ENCODE peak calls at places on chromosomes 11 and 22, in four cellular contexts. T, J, W and I are unnamed samples. For H3K36me3, the result is how much of the 10 kb centered on the place peaks cover.

GRCh38 chr11:123251656-123252344 is 56.8 kb upstream of the CLMP start:
- DNase-seq in W (no peak), T (peak), J (peak), I (peak)

GRCh38 chr11:1882265-1883238 is 9.1 kb downstream of the PRR33 start:
- DNase-seq in J (peak), W (peak), T (peak), I (peak)

GRCh38 chr11:62980133-62980760 is 4.5 kb downstream of the SLC22A6 start:
- DNase-seq in J (no peak), T (no peak), W (no peak), I (no peak)

GRCh38 chr11:68669301-68670090 is 14.8 kb upstream of the GAL start:
- DNase-seq in T (no peak), J (no peak), W (no peak), I (peak)

GRCh38 chr11:87097582-87097981 is 59.8 kb downstream of the TMEM135 start:
- DNase-seq in W (no peak), J (peak), T (peak), I (no peak)

GRCh38 chr11:17257200-17257599 is 19.3 kb upstream of the NUCB2 start:
- DNase-seq in J (no peak), T (no peak), W (no peak), I (no peak)

GRCh38 chr11:119085523-119085878 is 820 bp downstream of the HMBS start:
- DNase-seq in T (peak), W (no peak), J (no peak), I (no peak)

GRCh38 chr11:47916361-47916841 is 64.0 kb upstream of the PTPRJ start:
- DNase-seq in W (no peak), J (peak), T (no peak), I (no peak)

GRCh38 chr11:3971756-3972404 is 116.4 kb downstream of the STIM1 start:
- DNase-seq in J (no peak), W (no peak), T (no peak), I (no peak)

GRCh38 chr11:118086913-118087768 is at the start of gene SMIM35:
- DNase-seq in T (no peak), W (no peak), J (peak), I (no peak)

GRCh38 chr11:61827573-61828378 is at the start of gene FADS2:
- DNase-seq in W (peak), J (peak), T (peak), I (peak)

DNA sequence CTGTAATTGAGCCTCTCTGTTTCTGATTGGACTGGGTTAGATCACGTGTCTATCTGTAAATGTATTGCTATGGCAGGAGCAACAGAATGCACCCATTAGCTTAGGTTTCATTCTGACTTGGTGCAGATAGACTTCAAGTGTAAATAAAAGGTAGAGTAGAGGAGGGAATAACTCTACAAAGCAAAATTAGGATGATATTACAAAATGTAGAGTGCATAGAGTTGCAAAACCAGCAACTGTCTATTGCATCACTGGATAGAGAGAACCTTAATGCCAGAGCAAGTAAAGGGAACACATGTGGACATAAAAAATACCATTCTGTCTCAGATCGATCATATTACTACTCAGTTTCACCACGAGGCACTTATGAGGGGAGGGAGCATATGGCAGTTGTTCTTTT is 22.0 kb upstream of the CAT start:
- DNase-seq in T (no peak), J (no peak), W (no peak), I (no peak)
- H3K36me3 ChIP-seq in T (under half), J (under half), W (under half), I (under half)

DNA sequence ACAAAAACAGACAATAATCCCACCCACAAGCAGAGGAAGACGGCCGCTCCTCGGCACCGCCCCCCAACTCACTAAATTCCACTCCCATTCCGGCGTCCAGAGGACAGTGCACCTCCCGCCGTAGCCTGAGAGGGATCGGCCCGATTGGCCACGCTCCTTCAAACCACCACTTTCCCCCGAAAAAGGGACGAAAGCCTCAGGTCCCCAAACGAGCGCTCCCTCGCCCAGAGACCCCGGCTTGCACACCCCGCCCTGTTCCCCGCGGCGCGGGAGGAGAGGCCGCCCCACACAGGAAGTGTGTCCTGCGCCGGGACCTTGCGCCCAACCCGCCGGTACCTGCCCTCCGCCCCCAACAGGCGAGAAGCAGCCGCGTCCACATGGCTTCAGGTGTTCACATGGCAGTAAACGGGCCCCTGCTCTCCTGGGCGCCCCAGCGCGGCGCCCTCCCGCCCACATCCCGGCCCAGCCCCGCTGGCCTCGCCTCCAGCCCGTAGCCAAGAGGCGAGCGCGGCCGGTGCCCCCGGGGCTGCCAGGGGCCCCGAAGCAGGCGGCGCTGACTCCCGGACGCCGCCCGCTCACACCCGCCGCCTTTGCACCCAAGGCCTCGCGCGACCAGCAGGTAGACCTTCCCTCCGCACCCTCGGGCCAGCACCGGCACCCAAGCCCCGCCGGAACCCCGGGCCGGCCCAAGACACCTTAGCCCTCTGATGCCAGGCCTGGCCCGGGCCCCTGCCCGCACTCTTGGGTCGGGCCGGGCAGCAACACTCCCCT is 861 bp downstream of the TCF20 start:
- DNase-seq in J (peak), T (peak), W (peak), I (peak)
- TF ChIP-seq POLR2A in J (peak), T (no peak), W (no peak), I (no peak)

GRCh38 chr22:50548046-50548912 is 2.6 kb downstream of the KLHDC7B start:
- DNase-seq in T (peak), J (peak), W (no peak), I (no peak)
- H3K4me3 ChIP-seq in T (peak), J (no peak), W (peak), I (peak)

GRCh38 chr22:21594865-21595452 is 27.4 kb downstream of the UBE2L3 start:
- DNase-seq in W (no peak), J (no peak), T (no peak), I (no peak)
- H3K36me3 ChIP-seq in W (under half), J (under half), T (under half), I (under half)

DNA sequence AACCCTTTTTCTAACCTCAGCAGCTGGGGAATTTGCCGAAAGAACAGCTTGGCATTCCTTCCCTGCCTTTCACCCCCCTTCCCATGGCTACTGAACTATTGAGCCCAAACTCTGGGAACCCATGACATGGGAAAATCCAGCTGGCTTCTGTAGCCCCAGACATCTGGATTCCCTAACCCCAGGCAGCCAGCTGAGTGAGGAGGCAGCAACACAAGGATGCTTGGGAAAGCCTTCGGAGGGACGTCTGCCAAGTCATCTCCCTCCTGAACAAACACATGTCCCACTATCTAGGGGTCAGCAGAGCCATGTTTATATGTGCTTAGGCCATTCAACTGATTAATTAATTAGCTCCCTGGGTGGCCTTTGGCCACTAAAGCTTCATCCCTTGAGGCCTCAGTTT is 21.6 kb downstream of the LRRC55 start:
- DNase-seq in J (peak), T (peak), W (no peak), I (no peak)
- TF ChIP-seq POLR2A in J (no peak), T (no peak), W (no peak), I (no peak)

GRCh38 chr11:13208921-13209320 is 68.7 kb upstream of the BMAL1 start:
- DNase-seq in W (no peak), T (no peak), J (no peak), I (no peak)

GRCh38 chr11:13209379-13209778 is 68.2 kb upstream of the BMAL1 start:
- DNase-seq in T (no peak), J (no peak), W (no peak), I (no peak)

GRCh38 chr11:13207270-13207664 is 70.3 kb upstream of the BMAL1 start:
- DNase-seq in J (no peak), W (no peak), T (no peak), I (no peak)

GRCh38 chr11:13206086-13206640 is 71.4 kb upstream of the BMAL1 start:
- DNase-seq in W (no peak), J (no peak), T (no peak), I (no peak)

DNA sequence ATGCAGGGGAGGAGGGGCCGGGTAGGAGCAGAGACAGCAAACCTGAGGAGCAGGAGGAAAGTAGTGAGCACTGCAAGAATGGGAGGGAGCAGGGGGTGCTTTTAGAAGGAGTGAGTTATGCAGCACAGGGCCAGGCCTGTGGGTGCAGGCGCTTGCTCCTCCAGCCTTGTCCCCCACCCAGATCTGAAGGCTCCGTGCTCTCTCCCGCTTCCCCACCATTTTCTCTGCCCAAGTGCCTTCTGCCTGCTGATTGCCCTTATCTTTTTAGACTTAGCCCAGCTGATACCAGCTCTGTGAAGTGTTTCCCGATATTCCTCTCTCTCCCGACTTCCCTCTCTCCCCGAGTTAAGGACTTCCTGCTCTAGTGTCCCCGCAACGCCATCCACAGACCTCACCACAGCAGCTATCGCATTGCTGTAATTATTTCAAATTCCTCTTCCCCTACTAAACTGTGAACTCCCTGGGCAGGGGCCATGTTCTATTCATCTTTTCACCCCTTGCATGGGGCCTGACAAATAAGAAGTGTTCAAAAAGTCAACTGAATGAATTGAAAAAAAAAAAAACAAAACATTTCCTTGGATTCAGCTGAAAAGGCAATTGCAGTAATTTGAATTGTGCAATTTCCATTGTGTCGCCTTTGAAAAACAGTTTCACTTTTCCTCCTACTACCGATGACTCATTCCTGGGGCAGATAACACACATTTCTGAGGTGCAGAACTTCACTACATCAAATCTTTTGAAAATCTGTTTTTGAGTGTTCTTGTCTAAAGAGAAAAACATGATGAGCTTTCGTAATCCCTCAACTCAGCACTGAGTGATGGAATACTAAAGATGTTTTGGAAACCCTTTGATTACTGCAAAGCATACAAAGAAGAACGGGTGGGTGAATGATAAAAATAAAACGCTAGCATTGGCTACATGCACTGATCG is 69.7 kb upstream of the BMAL1 start:
- DNase-seq in W (peak), J (peak), T (peak), I (peak)
- H3K4me3 ChIP-seq in W (peak), J (no peak), T (peak), I (no peak)

DNA sequence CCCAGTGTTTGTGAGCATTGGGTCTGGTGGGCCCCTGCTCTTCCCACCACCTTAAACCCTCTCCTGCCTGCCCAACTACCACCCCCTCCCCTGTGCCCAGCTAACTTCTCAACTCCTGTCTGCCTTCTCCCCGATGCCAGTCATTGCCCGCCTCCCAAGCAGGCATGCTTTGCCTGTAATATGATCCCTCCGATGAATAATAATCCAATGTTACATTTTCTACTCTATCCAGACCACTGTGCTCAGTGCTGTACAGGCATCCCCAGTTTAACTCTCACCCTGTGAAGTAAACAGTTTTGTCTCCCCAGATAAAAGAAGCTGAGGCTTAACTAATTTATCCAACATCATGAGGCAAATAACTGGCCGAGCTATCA is 35.5 kb upstream of the OLFML1 start:
- DNase-seq in J (no peak), W (no peak), T (no peak), I (no peak)
- H3K36me3 ChIP-seq in J (under half), W (under half), T (under half), I (under half)

DNA sequence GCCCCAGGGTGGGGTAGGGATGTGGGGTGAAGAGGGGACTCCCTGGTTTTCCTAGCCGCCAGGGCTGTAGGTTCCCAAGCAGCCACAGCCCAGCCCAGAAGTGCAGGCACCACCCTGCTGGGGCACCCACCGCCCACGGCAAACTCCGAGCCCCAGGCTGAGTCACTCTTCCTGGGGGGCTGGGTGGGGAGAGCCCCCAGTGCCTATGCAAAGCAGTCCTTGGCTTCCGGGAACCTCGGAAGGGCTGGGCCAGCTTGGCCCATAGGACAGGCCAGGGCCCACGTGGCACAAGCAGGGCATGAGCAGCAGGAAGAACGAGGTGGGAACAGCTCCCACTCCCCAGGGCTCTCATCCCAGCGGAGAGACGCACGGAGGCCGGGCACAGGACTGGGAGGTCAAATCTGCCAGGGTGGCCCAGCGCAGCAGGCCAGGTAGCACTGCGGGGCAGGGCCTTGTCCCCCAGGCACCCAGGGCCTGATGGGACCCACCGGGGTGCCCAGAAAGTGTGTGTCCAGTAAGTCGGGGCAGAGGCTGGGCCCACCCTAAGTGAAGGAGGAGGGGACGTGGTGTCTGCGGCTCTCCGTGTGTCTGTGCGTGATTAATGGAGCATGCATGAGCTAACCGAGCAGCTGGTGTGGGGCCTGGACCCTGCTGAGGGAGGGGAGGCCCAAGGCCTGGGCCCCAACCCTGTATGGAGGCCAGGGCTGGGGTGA is 4.6 kb upstream of the IL17REL start:
- DNase-seq in J (no peak), W (peak), T (peak), I (peak)
- TF ChIP-seq POLR2A in J (no peak), W (no peak), T (no peak), I (no peak)

GRCh38 chr11:96263361-96263763 is 79.6 kb downstream of the MAML2 start:
- DNase-seq in W (no peak), T (no peak), J (no peak), I (no peak)
- H3K4me3 ChIP-seq in W (no peak), T (no peak), J (no peak), I (no peak)

DNA sequence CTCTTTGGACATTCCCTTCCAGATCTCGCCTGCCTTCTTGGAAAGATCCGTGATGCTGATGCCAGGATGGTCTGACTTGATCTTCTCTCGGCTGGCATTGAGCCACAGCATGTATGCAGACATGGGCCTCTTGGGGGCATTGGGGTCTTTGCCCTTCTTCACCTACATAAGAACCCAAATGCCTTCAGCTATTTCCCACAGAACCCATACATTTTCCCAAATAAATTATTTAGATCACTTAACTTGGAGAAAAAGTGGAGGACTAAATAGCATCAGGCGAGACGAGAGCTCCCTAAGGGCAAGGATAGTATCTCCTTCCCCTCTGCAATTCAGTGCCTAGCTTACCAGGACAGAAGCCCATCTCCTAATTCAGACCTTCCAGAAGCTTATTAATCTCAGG is 3.0 kb upstream of the TNKS1BP1 start:
- DNase-seq in T (no peak), J (no peak), W (no peak), I (no peak)
- H3K36me3 ChIP-seq in T (under half), J (under half), W (under half), I (half or more)